ENCODE peak calls at places on chromosomes 2 and 18, in ten cellular contexts. X is GM03348; D is dorsolateral prefrontal cortex; G is Kasumi-1; V is K562; S is HFF-Myc; C is Ammon's horn; B is GM10248; L is CD4-positive, alpha-beta T cell; F is left ventricle myocardium superior. A is an unnamed sample.

GRCh38 chr2:38146302-38146916 is 70.5 kb upstream of the CYP1B1 start:
- DNase-seq in L (no peak), F (peak), X (peak), V (peak), G (no peak), S (peak), D (peak), B (peak), C (peak), A (no peak)

GRCh38 chr2:105102963-105103421 is 65.1 kb downstream of the MRPS9 start:
- DNase-seq in C (no peak), X (peak), S (peak), D (no peak), F (no peak), B (no peak), L (no peak), V (no peak), G (no peak), A (no peak)

GRCh38 chr2:205198130-205198505 is 484.2 kb upstream of the NRP2 start:
- DNase-seq in F (peak), G (no peak), S (peak), C (no peak), B (no peak), V (no peak), X (peak), D (no peak), L (no peak), A (no peak)

GRCh38 chr2:215314896-215315295 is 3.0 kb downstream of the ATIC start:
- DNase-seq in G (no peak), X (no peak), B (no peak), V (no peak), D (no peak), C (no peak), F (no peak), S (no peak), L (no peak), A (no peak)

GRCh38 chr18:76379226-76380126 is 115.6 kb downstream of the ZNF516 start:
- DNase-seq in S (no peak), X (no peak), B (no peak), V (no peak), C (no peak), G (no peak), D (no peak), L (no peak), F (no peak), A (no peak)

GRCh38 chr18:62996552-62996951 is 281.2 kb downstream of the PHLPP1 start:
- DNase-seq in C (no peak), V (no peak), G (no peak), S (no peak), X (no peak), B (no peak), F (no peak), L (no peak), D (no peak), A (no peak)

GRCh38 chr2:225025917-225026571 is 16.2 kb downstream of the DOCK10 start:
- DNase-seq in S (no peak), F (no peak), B (no peak), X (peak), C (peak), L (no peak), V (no peak), D (no peak), G (peak), A (peak)

GRCh38 chr2:169714699-169715098 is 18.9 kb upstream of the KLHL23 start:
- DNase-seq in S (no peak), X (no peak), G (no peak), V (no peak), L (no peak), C (peak), B (no peak), F (no peak), D (no peak), A (no peak)

GRCh38 chr2:47315490-47315889 is 87.5 kb upstream of the MSH2 start:
- DNase-seq in B (no peak), C (no peak), D (no peak), L (no peak), F (no peak), V (no peak), S (no peak), X (no peak), G (no peak), A (no peak)

GRCh38 chr2:166882851-166883250 is 5.4 kb upstream of the XIRP2 start:
- DNase-seq in B (no peak), V (no peak), X (no peak), L (no peak), S (no peak), G (peak), F (no peak), D (no peak), C (no peak), A (no peak)

GRCh38 chr2:231622963-231623362 is 30.3 kb downstream of the TEX44 start:
- DNase-seq in X (no peak), G (no peak), B (no peak), F (no peak), L (no peak), S (no peak), C (no peak), D (no peak), V (no peak), A (no peak)

GRCh38 chr2:28663359-28663758 is 88.3 kb upstream of the PPP1CB start:
- DNase-seq in F (no peak), L (no peak), G (no peak), X (peak), B (no peak), C (no peak), D (no peak), S (no peak), V (no peak), A (no peak)

GRCh38 chr2:207285451-207285771 is 119.7 kb upstream of the KLF7 start:
- DNase-seq in S (no peak), V (no peak), X (no peak), D (no peak), F (no peak), C (no peak), G (no peak), B (no peak), L (no peak), A (no peak)

GRCh38 chr2:207881902-207882301 is 112.2 kb upstream of the FZD5 start:
- DNase-seq in L (no peak), S (no peak), F (no peak), B (no peak), V (no peak), X (no peak), G (no peak), D (no peak), C (no peak), A (no peak)

GRCh38 chr2:118565301-118565700 is 282.1 kb downstream of the EN1 start:
- DNase-seq in C (no peak), X (no peak), V (no peak), S (no peak), B (no peak), D (no peak), G (no peak), F (no peak), L (no peak), A (no peak)

GRCh38 chr2:179595284-179595683 is 266.1 kb downstream of the ZNF385B start:
- DNase-seq in B (no peak), C (no peak), X (no peak), D (no peak), S (no peak), L (no peak), F (no peak), V (no peak), G (no peak), A (no peak)

GRCh38 chr2:239902749-239903201 is 122.4 kb downstream of the NDUFA10 start:
- DNase-seq in F (no peak), V (no peak), B (no peak), D (no peak), C (no peak), G (no peak), X (no peak), L (no peak), S (no peak), A (no peak)

GRCh38 chr2:127064642-127065250 is 42.2 kb downstream of the BIN1 start:
- DNase-seq in X (peak), D (peak), C (peak), B (peak), G (peak), V (peak), L (peak), F (peak), S (peak), A (no peak)

GRCh38 chr2:8659092-8659734 is 22.6 kb upstream of the ID2 start:
- DNase-seq in L (no peak), X (no peak), G (peak), F (no peak), B (no peak), S (no peak), D (peak), V (no peak), C (no peak), A (no peak)

GRCh38 chr2:225598922-225599321 is 199.4 kb downstream of the NYAP2 start:
- DNase-seq in S (no peak), D (no peak), B (no peak), X (no peak), G (no peak), C (no peak), F (no peak), L (no peak), V (no peak), A (no peak)

GRCh38 chr2:191333911-191334357 is 88.7 kb downstream of the MYO1B start:
- DNase-seq in G (no peak), L (no peak), F (no peak), V (no peak), B (no peak), C (no peak), D (no peak), S (peak), X (peak), A (no peak)

GRCh38 chr2:84865181-84865783 is 15.6 kb downstream of the TRABD2A start:
- DNase-seq in L (no peak), V (no peak), F (no peak), C (peak), B (peak), S (no peak), X (peak), D (no peak), G (peak), A (no peak)

GRCh38 chr2:70367722-70368323 is 66.0 kb upstream of the FAM136A start:
- DNase-seq in D (no peak), L (no peak), S (peak), F (no peak), B (no peak), X (no peak), V (no peak), C (no peak), G (no peak), A (no peak)

GRCh38 chr2:209922116-209922515 is 80.3 kb upstream of the RPE start:
- DNase-seq in C (no peak), X (no peak), L (no peak), G (no peak), S (no peak), D (no peak), B (no peak), V (no peak), F (no peak), A (no peak)

GRCh38 chr2:208183937-208184336 is 5.9 kb downstream of the C2orf80 start:
- DNase-seq in C (no peak), B (no peak), L (no peak), G (no peak), X (no peak), V (no peak), S (no peak), D (no peak), F (no peak), A (no peak)

GRCh38 chr18:77495079-77495478 is 245.4 kb downstream of the GALR1 start:
- DNase-seq in L (no peak), B (no peak), S (no peak), G (no peak), V (no peak), D (no peak), C (no peak), F (no peak), X (no peak), A (no peak)

A was measured in C1 segment of cervical spinal cord.